ENCODE peak calls at places on chromosomes 3 and 15, in seven cellular contexts. J is brain microvascular endothelial cell, Z is AG04450, Q is astrocyte, V is breast epithelium, H is psoas muscle, F is fibroblast of lung. N is an unnamed sample.

GRCh38 chr3:49602877-49603411 is 48.7 kb downstream of the BSN start:
- DNase-seq in J (no peak), Z (no peak), Q (no peak), V (no peak), H (no peak), F (no peak), N (no peak)

GRCh38 chr15:89167267-89168176 is 53.9 kb downstream of the RLBP1 start:
- DNase-seq in J (peak), Z (no peak), Q (peak), V (peak), H (peak), F (peak), N (peak)

GRCh38 chr3:172147113-172147818 is 107.9 kb downstream of the FNDC3B start:
- DNase-seq in J (no peak), Z (no peak), Q (no peak), V (no peak), H (no peak), F (no peak), N (no peak)

GRCh38 chr15:28901987-28902745 is 16.4 kb downstream of the APBA2 start:
- DNase-seq in J (no peak), Z (no peak), Q (no peak), V (no peak), H (no peak), F (no peak), N (no peak)

GRCh38 chr15:27564656-27565055 is 534.5 kb downstream of the OCA2 start:
- DNase-seq in J (no peak), Z (no peak), Q (no peak), V (no peak), H (no peak), F (no peak), N (no peak)

GRCh38 chr3:123881771-123882170 is 2.4 kb downstream of the MYLK start:
- DNase-seq in J (no peak), Z (no peak), Q (no peak), V (no peak), H (no peak), F (no peak), N (no peak)

GRCh38 chr3:115680802-115681345 is 57.6 kb downstream of the GAP43 start:
- DNase-seq in J (no peak), Z (no peak), Q (peak), V (no peak), H (no peak), F (peak), N (no peak)

GRCh38 chr15:46471096-46471495 is 836.3 kb downstream of the SQOR start:
- DNase-seq in J (no peak), Z (no peak), Q (no peak), V (no peak), H (no peak), F (no peak), N (no peak)

GRCh38 chr3:13420051-13420816 is at the start of gene NUP210:
- DNase-seq in J (no peak), Z (no peak), Q (no peak), V (no peak), H (peak), F (no peak), N (no peak)

GRCh38 chr3:33438284-33438668 is 1.9 kb downstream of the UBP1 start:
- DNase-seq in J (no peak), Z (no peak), Q (peak), V (no peak), H (no peak), F (peak), N (no peak)

GRCh38 chr15:65197337-65197645 is 12.1 kb upstream of the CLPX start:
- DNase-seq in J (no peak), Z (no peak), Q (no peak), V (no peak), H (no peak), F (no peak), N (no peak)

DNA sequence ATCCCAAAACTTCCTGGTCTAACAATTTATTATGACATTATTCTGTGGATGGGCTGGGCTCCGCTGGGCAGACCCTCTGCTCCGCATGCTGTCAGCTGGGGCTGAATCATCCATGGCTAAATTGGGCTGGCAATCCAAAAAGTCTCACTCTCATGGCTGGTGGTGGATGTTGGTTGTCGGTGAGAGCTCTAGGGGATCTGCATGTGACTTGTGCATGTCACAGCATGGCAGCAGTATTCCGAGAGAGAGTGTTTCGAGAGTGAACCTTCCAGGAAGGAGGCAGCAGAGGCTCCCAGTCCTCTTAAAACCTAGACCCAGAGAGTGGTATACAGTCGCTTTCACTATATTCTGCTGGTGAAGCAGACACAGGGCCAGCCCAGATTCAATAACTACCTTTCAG is 9.9 kb downstream of the RARB start:
- DNase-seq in J (no peak), Z (no peak), Q (no peak), V (no peak), H (no peak), F (no peak), N (no peak)
- H3K27ac ChIP-seq in J (peak), Z (no peak), Q (peak), V (peak), H (no peak), F (no peak), N (peak)

DNA sequence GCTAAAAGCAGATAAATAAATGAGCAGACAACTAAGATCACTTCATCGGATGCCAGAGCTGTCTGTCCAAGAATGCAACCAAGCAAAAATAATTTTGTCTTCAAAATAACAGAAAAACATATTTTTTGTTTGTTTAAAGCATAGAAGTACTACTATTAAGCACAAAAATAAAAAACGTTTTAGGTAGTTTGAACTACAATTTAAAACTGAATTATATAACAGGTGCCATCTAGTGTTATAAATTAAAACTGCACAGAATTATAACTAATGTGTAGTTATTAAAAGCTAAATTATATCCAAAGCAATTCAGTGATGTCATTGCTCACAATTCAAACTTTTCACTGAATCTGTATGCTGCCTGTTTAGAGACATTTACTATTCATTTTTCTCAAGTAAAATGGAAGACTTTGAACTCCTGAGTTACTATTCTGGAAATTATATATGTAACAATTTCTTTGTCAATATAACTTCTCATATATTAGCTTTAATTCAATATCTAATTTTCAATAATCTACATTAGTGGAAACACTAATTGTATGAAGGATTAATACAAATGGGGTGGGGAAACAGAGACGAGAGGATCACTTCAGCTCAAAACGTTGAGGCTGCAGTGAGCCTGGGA is 29.5 kb downstream of the LINS1 start:
- DNase-seq in J (no peak), Z (no peak), Q (no peak), V (no peak), H (no peak), F (no peak), N (no peak)
- TF ChIP-seq CTCF in J (peak), Z (peak), Q (peak), V (peak), H (peak), F (peak), N (peak)

DNA sequence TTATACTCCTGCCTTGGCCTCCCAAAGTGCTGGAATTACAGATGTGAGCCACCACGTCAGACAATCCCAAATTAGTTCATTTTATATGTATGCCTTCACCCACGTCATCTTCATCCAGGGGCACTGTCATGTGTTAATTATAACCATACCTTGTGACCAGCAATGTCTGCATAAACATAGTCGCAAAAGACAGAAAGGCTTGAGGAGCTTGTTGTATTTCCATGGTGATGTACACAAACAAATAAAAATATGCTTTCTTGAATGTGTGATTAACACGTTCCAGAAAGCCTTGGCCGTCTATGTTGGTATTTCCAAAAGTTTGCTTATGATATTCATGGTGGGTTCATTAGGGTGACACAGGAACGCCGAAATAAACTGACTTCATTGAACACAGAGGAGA is 524.7 kb upstream of the ZNF717 start:
- DNase-seq in J (no peak), Z (no peak), Q (no peak), V (no peak), H (no peak), F (no peak), N (no peak)
- H3K4me3 ChIP-seq in J (no peak), Z (peak), Q (no peak), V (no peak), H (no peak), F (peak), N (no peak)

DNA sequence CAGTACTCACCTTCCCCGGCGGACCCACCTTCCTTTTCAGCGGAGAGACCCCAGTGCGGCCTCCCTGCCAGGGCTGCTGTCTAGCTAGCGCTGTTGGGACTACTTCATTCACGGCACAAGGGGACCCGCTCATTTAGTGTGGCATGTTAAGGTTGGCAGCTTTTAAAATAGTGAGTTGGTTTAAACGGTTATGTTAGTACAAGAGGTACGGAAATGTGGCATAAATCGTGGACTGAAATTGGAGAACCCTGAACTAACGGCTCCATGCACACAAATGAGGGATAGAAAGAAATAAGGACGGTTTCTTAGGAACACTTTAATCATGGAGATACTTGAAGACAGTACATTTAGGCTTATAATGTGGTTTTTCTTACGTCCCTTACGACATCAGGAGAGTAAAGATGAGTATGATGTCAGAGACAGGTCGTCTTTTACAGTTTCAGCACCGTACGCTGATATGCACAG is 752 bp downstream of the CEP63 start:
- DNase-seq in J (no peak), Z (no peak), Q (peak), V (no peak), H (no peak), F (peak), N (no peak)
- H3K27ac ChIP-seq in J (peak), Z (peak), Q (peak), V (peak), H (peak), F (peak), N (peak)

GRCh38 chr3:145266368-145266767 is 894.6 kb downstream of the PLOD2 start:
- DNase-seq in J (no peak), Z (no peak), Q (no peak), V (no peak), H (no peak), F (no peak), N (no peak)
- TF ChIP-seq CTCF in J (no peak), Z (no peak), Q (no peak), V (no peak), H (no peak), F (no peak), N (no peak)